ENCODE peak calls at places on chromosomes 1 and 21, in seven cellular contexts. One of them, this sample, is unnamed.

GRCh38 chr21:25887646-25888321 is 153.0 kb downstream of the GABPA start:
- DNase-seq in IMR-90: no peak
- DNase-seq in K562: no peak
- DNase-seq in A549: no peak
- DNase-seq in H1: no peak
- DNase-seq in HepG2: peak
- DNase-seq in GM12878: no peak
- DNase-seq in this sample: no peak

GRCh38 chr1:36737767-36738166 is 255.1 kb upstream of the CSF3R start:
- DNase-seq in IMR-90: no peak
- DNase-seq in K562: no peak
- DNase-seq in A549: no peak
- DNase-seq in H1: no peak
- DNase-seq in HepG2: no peak
- DNase-seq in GM12878: no peak
- DNase-seq in this sample: no peak

GRCh38 chr1:212244441-212244840 is 40.8 kb upstream of the PPP2R5A start:
- DNase-seq in IMR-90: no peak
- DNase-seq in K562: no peak
- DNase-seq in A549: no peak
- DNase-seq in H1: no peak
- DNase-seq in HepG2: peak
- DNase-seq in GM12878: no peak
- DNase-seq in this sample: no peak

GRCh38 chr1:111364690-111365089 is 62.8 kb downstream of the OVGP1 start:
- DNase-seq in IMR-90: no peak
- DNase-seq in K562: no peak
- DNase-seq in A549: no peak
- DNase-seq in H1: no peak
- DNase-seq in HepG2: peak
- DNase-seq in GM12878: no peak
- DNase-seq in this sample: no peak

GRCh38 chr1:102776074-102776473 is 332.2 kb downstream of the COL11A1 start:
- DNase-seq in IMR-90: no peak
- DNase-seq in K562: no peak
- DNase-seq in A549: no peak
- DNase-seq in H1: no peak
- DNase-seq in HepG2: no peak
- DNase-seq in GM12878: no peak
- DNase-seq in this sample: peak

GRCh38 chr1:66589326-66589725 is 55.4 kb downstream of the SGIP1 start:
- DNase-seq in IMR-90: no peak
- DNase-seq in K562: no peak
- DNase-seq in A549: no peak
- DNase-seq in H1: no peak
- DNase-seq in HepG2: no peak
- DNase-seq in GM12878: no peak
- DNase-seq in this sample: no peak

GRCh38 chr1:67560580-67561285 is 124.3 kb upstream of the GADD45A start:
- DNase-seq in IMR-90: peak
- DNase-seq in K562: no peak
- DNase-seq in A549: no peak
- DNase-seq in H1: no peak
- DNase-seq in HepG2: no peak
- DNase-seq in GM12878: no peak
- DNase-seq in this sample: no peak

GRCh38 chr1:150764617-150765090 is 924 bp downstream of the CTSS start:
- DNase-seq in IMR-90: peak
- DNase-seq in K562: no peak
- DNase-seq in A549: peak
- DNase-seq in H1: no peak
- DNase-seq in HepG2: peak
- DNase-seq in GM12878: no peak
- DNase-seq in this sample: no peak

GRCh38 chr1:211742272-211742671 is 66.9 kb upstream of the NEK2 start:
- DNase-seq in IMR-90: no peak
- DNase-seq in K562: no peak
- DNase-seq in A549: no peak
- DNase-seq in H1: no peak
- DNase-seq in HepG2: no peak
- DNase-seq in GM12878: no peak
- DNase-seq in this sample: no peak

GRCh38 chr21:42309753-42310213 is 5.4 kb downstream of the TFF3 start:
- DNase-seq in IMR-90: peak
- DNase-seq in K562: peak
- DNase-seq in A549: peak
- DNase-seq in H1: peak
- DNase-seq in HepG2: no peak
- DNase-seq in GM12878: no peak
- DNase-seq in this sample: peak

GRCh38 chr1:6460349-6461236 is 5.4 kb downstream of the TNFRSF25 start:
- DNase-seq in IMR-90: no peak
- DNase-seq in K562: peak
- DNase-seq in A549: no peak
- DNase-seq in H1: no peak
- DNase-seq in HepG2: no peak
- DNase-seq in GM12878: no peak
- DNase-seq in this sample: peak
- TF ChIP-seq USF2 in IMR-90: no peak
- TF ChIP-seq USF2 in K562: no peak
- TF ChIP-seq USF2 in A549: no peak
- TF ChIP-seq USF2 in H1: no peak
- TF ChIP-seq USF2 in HepG2: no peak
- TF ChIP-seq USF2 in GM12878: no peak
- TF ChIP-seq USF2 in this sample: no peak

GRCh38 chr1:234643111-234643849 is 33.3 kb upstream of the IRF2BP2 start:
- DNase-seq in IMR-90: no peak
- DNase-seq in K562: no peak
- DNase-seq in A549: no peak
- DNase-seq in H1: no peak
- DNase-seq in HepG2: peak
- DNase-seq in GM12878: no peak
- DNase-seq in this sample: no peak

GRCh38 chr1:234639968-234640367 is 30.0 kb upstream of the IRF2BP2 start:
- DNase-seq in IMR-90: no peak
- DNase-seq in K562: no peak
- DNase-seq in A549: no peak
- DNase-seq in H1: no peak
- DNase-seq in HepG2: no peak
- DNase-seq in GM12878: no peak
- DNase-seq in this sample: no peak

GRCh38 chr1:234644928-234645327 is 35.0 kb upstream of the IRF2BP2 start:
- DNase-seq in IMR-90: no peak
- DNase-seq in K562: no peak
- DNase-seq in A549: no peak
- DNase-seq in H1: no peak
- DNase-seq in HepG2: no peak
- DNase-seq in GM12878: no peak
- DNase-seq in this sample: no peak

GRCh38 chr1:234643850-234644134 is 33.8 kb upstream of the IRF2BP2 start:
- DNase-seq in IMR-90: no peak
- DNase-seq in K562: no peak
- DNase-seq in A549: no peak
- DNase-seq in H1: no peak
- DNase-seq in HepG2: no peak
- DNase-seq in GM12878: no peak
- DNase-seq in this sample: no peak

DNA sequence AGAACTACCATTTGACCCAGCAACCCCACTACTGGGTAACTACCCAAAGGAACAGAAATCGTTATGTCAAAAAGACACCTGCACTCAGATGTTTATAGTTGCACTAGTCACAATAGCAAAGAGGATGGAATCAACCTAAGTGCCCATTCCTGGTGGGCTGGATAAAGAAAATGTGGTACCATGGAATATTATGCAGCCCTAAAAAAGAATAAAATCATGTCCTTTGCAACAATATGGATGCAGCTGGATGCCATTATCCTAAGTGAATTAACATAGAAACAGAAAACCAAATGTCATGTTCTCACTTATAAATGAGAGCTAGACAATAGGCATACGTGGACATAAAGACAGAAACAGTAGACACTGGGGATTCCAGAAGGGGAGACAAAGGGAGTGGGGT is 32.5 kb upstream of the IRF2BP2 start:
- DNase-seq in IMR-90: no peak
- DNase-seq in K562: no peak
- DNase-seq in A549: no peak
- DNase-seq in H1: no peak
- DNase-seq in HepG2: no peak
- DNase-seq in GM12878: no peak
- DNase-seq in this sample: no peak
- TF ChIP-seq USF2 in IMR-90: no peak
- TF ChIP-seq USF2 in K562: no peak
- TF ChIP-seq USF2 in A549: no peak
- TF ChIP-seq USF2 in H1: no peak
- TF ChIP-seq USF2 in HepG2: no peak
- TF ChIP-seq USF2 in GM12878: no peak
- TF ChIP-seq USF2 in this sample: no peak

GRCh38 chr1:231903586-231904081 is 277.0 kb downstream of the DISC1 start:
- DNase-seq in IMR-90: peak
- DNase-seq in K562: no peak
- DNase-seq in A549: no peak
- DNase-seq in H1: no peak
- DNase-seq in HepG2: no peak
- DNase-seq in GM12878: no peak
- DNase-seq in this sample: no peak
- TF ChIP-seq USF2 in IMR-90: peak
- TF ChIP-seq USF2 in K562: no peak
- TF ChIP-seq USF2 in A549: no peak
- TF ChIP-seq USF2 in H1: no peak
- TF ChIP-seq USF2 in HepG2: no peak
- TF ChIP-seq USF2 in GM12878: no peak
- TF ChIP-seq USF2 in this sample: no peak

DNA sequence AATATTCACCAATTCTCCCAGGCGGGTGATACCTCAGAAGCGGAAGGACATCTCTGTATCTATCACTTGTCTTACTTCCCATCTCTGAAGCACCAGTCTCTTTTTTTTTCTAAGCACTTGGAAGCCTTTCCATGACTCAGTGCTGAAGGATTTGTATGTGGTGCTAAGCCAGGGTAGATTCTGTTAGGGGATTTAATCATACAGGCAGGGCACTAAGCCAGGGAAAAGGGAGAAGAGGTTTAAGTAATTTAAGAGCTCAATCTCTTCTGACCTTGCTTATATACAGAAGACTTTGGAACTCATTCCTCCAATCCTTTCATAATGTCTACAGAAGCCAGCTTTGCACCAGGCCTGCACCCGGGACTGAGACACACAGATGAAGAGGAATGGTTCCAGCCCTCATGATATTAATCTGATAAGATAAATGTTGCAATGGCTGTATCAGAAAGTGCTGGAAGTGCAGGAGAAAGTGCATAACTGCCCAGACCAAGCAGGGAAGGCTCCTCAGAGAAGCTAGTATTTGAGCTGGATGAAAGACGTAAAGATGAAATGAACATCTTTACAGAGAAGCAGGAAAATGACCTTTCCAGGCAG is 11.0 kb downstream of the FAM163A start:
- DNase-seq in IMR-90: peak
- DNase-seq in K562: no peak
- DNase-seq in A549: no peak
- DNase-seq in H1: no peak
- DNase-seq in HepG2: no peak
- DNase-seq in GM12878: no peak
- DNase-seq in this sample: no peak
- TF ChIP-seq USF2 in IMR-90: no peak
- TF ChIP-seq USF2 in K562: no peak
- TF ChIP-seq USF2 in A549: no peak
- TF ChIP-seq USF2 in H1: no peak
- TF ChIP-seq USF2 in HepG2: no peak
- TF ChIP-seq USF2 in GM12878: no peak
- TF ChIP-seq USF2 in this sample: no peak

This sample was measured in WTC11.